ENCODE peak calls at places on chromosomes 7 and 10, in seven cellular contexts. One of them, this sample, is unnamed.

GRCh38 chr10:19329475-19329874 is 280.9 kb downstream of the MALRD1 start:
- DNase-seq in K562: no peak
- DNase-seq in HepG2: peak
- DNase-seq in SK-N-SH: no peak
- DNase-seq in GM12878: no peak
- DNase-seq in H1: no peak
- DNase-seq in GM12892: no peak
- DNase-seq in this sample: no peak

GRCh38 chr7:129947001-129947400 is 5.8 kb downstream of the UBE2H start:
- DNase-seq in GM12892: no peak
- DNase-seq in H1: no peak
- DNase-seq in HepG2: no peak
- DNase-seq in GM12878: no peak
- DNase-seq in K562: no peak
- DNase-seq in SK-N-SH: no peak
- DNase-seq in this sample: no peak

GRCh38 chr7:1855396-1856160 is 185.5 kb downstream of the ELFN1 start:
- DNase-seq in HepG2: no peak
- DNase-seq in GM12892: no peak
- DNase-seq in H1: no peak
- DNase-seq in K562: no peak
- DNase-seq in SK-N-SH: no peak
- DNase-seq in GM12878: no peak
- DNase-seq in this sample: no peak

GRCh38 chr10:112834661-112835060 is 115.4 kb upstream of the TCF7L2 start:
- DNase-seq in GM12892: no peak
- DNase-seq in SK-N-SH: no peak
- DNase-seq in H1: no peak
- DNase-seq in GM12878: no peak
- DNase-seq in HepG2: no peak
- DNase-seq in K562: no peak
- DNase-seq in this sample: no peak

GRCh38 chr7:110871856-110872255 is 219.1 kb upstream of the LRRN3 start:
- DNase-seq in GM12892: no peak
- DNase-seq in H1: no peak
- DNase-seq in GM12878: no peak
- DNase-seq in SK-N-SH: no peak
- DNase-seq in HepG2: no peak
- DNase-seq in K562: no peak
- DNase-seq in this sample: no peak

GRCh38 chr7:114789942-114790341 is 132.0 kb upstream of the MDFIC start:
- DNase-seq in GM12878: no peak
- DNase-seq in H1: no peak
- DNase-seq in HepG2: no peak
- DNase-seq in SK-N-SH: no peak
- DNase-seq in GM12892: no peak
- DNase-seq in K562: no peak
- DNase-seq in this sample: no peak

GRCh38 chr7:31893365-31893764 is 176.8 kb downstream of the PDE1C start:
- DNase-seq in H1: no peak
- DNase-seq in K562: no peak
- DNase-seq in GM12878: no peak
- DNase-seq in GM12892: no peak
- DNase-seq in SK-N-SH: no peak
- DNase-seq in HepG2: no peak
- DNase-seq in this sample: no peak

GRCh38 chr10:22369433-22370072 is 24.3 kb downstream of the SPAG6 start:
- DNase-seq in K562: peak
- DNase-seq in SK-N-SH: no peak
- DNase-seq in H1: no peak
- DNase-seq in GM12878: no peak
- DNase-seq in HepG2: no peak
- DNase-seq in GM12892: no peak
- DNase-seq in this sample: no peak

GRCh38 chr7:130941322-130942210 is 207.6 kb upstream of the KLF14 start:
- DNase-seq in HepG2: peak
- DNase-seq in K562: peak
- DNase-seq in SK-N-SH: no peak
- DNase-seq in H1: no peak
- DNase-seq in GM12892: no peak
- DNase-seq in GM12878: no peak
- DNase-seq in this sample: no peak

GRCh38 chr7:102473271-102473991 is 5.3 kb downstream of the POLR2J start:
- DNase-seq in H1: peak
- DNase-seq in K562: no peak
- DNase-seq in HepG2: no peak
- DNase-seq in GM12878: no peak
- DNase-seq in GM12892: no peak
- DNase-seq in SK-N-SH: no peak
- DNase-seq in this sample: no peak

GRCh38 chr7:139720705-139721231 is 57.0 kb downstream of the HIPK2 start:
- DNase-seq in H1: no peak
- DNase-seq in K562: no peak
- DNase-seq in GM12878: no peak
- DNase-seq in SK-N-SH: no peak
- DNase-seq in GM12892: no peak
- DNase-seq in HepG2: no peak
- DNase-seq in this sample: no peak

DNA sequence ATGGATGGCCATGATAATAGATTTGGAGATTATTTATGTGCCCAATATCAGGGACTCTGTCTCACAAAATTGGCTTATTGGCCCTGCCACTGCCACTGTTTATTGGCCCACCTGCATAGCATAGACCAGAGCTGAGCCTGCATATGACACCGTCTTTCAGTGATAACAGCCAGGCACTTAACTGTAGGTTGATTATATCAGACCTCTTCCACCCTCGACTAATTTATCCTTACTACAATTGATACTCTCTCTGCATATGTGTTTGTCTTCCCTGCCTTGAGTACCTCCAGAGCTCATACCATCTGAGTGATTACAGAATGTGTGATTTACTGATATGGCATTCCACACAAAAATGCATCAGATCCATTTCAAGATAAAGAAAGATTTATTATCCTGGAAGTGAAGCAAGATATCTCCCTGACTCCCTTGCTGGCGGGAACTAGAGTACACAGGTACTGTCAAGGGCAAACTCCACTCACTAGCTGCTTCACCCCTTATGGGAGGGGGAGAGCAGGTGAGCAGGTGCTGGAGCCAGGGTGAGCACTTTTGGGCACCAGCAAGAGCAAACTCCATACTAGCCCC is 13.1 kb upstream of the SAMD9L start:
- DNase-seq in GM12892: no peak
- DNase-seq in SK-N-SH: no peak
- DNase-seq in K562: no peak
- DNase-seq in H1: no peak
- DNase-seq in HepG2: no peak
- DNase-seq in GM12878: no peak
- DNase-seq in this sample: no peak
- TF ChIP-seq TAF1 in GM12892: no peak
- TF ChIP-seq TAF1 in SK-N-SH: no peak
- TF ChIP-seq TAF1 in K562: no peak
- TF ChIP-seq TAF1 in H1: no peak
- TF ChIP-seq TAF1 in HepG2: no peak
- TF ChIP-seq TAF1 in GM12878: no peak
- TF ChIP-seq TAF1 in this sample: no peak

GRCh38 chr7:135758531-135758932 is 9.9 kb upstream of the FAM180A start:
- DNase-seq in GM12878: no peak
- DNase-seq in GM12892: no peak
- DNase-seq in HepG2: no peak
- DNase-seq in SK-N-SH: no peak
- DNase-seq in K562: no peak
- DNase-seq in H1: no peak
- DNase-seq in this sample: no peak
- TF ChIP-seq TAF1 in GM12878: no peak
- TF ChIP-seq TAF1 in GM12892: no peak
- TF ChIP-seq TAF1 in HepG2: no peak
- TF ChIP-seq TAF1 in SK-N-SH: no peak
- TF ChIP-seq TAF1 in K562: no peak
- TF ChIP-seq TAF1 in H1: no peak
- TF ChIP-seq TAF1 in this sample: no peak

DNA sequence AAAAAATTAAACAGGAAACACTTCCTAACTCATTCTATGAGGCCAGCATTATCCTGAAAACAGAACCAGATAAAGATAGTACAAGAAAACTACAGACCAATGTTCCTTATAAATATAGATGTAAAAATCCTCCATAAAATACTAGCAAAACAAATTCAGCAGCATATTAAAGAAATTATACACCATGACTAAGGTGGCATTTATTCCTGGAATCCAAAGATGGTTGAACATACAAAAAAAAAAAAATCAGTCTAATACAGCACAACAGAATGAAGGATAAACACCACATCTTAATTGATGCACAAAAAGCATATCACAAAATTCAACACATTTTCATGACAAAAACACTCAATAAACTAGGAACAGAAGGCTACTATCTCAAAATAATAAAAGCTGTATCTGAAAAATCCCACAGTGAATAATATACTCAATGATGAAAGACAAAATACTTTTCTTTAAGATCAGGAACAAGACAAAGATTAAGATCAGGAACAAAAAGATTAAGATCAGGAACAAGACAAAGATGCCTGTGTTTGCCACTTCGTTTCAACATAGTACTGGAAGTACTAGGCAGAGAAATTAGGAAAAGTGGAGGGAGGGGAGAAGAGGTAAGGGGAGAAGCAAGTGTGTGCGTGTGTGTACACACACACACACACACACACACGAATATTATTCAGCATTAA is 95.6 kb downstream of the SNX13 start:
- DNase-seq in HepG2: no peak
- DNase-seq in H1: no peak
- DNase-seq in GM12878: no peak
- DNase-seq in SK-N-SH: no peak
- DNase-seq in GM12892: no peak
- DNase-seq in K562: no peak
- DNase-seq in this sample: no peak
- TF ChIP-seq TAF1 in HepG2: no peak
- TF ChIP-seq TAF1 in H1: no peak
- TF ChIP-seq TAF1 in GM12878: no peak
- TF ChIP-seq TAF1 in SK-N-SH: no peak
- TF ChIP-seq TAF1 in GM12892: no peak
- TF ChIP-seq TAF1 in K562: no peak
- TF ChIP-seq TAF1 in this sample: no peak

DNA sequence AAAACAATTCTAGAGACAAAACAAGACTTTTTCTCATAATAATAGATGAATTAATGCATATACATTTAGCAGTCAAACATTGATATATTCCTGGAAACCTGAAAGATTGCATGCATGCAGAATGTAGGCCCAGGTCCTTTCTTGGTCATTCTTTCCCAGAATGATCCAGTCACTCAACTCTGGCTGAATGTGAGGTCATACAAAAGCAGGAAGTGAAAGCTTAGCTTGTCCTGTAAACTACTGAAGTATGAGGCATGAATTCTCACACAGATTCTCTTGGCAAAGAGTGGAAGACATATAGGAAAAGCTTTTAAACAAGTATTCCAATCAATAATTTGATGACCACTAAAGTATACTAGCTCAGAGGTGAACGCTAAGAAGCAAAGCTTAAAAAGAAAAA is 253.9 kb downstream of the PPP1R3A start:
- DNase-seq in SK-N-SH: no peak
- DNase-seq in GM12892: no peak
- DNase-seq in HepG2: no peak
- DNase-seq in K562: no peak
- DNase-seq in H1: no peak
- DNase-seq in GM12878: peak
- DNase-seq in this sample: no peak
- TF ChIP-seq TAF1 in SK-N-SH: no peak
- TF ChIP-seq TAF1 in GM12892: no peak
- TF ChIP-seq TAF1 in HepG2: no peak
- TF ChIP-seq TAF1 in K562: no peak
- TF ChIP-seq TAF1 in H1: no peak
- TF ChIP-seq TAF1 in GM12878: no peak
- TF ChIP-seq TAF1 in this sample: no peak

GRCh38 chr7:135321556-135321955 is 87.9 kb downstream of the STRA8 start:
- DNase-seq in K562: no peak
- DNase-seq in SK-N-SH: peak
- DNase-seq in HepG2: no peak
- DNase-seq in GM12892: no peak
- DNase-seq in H1: no peak
- DNase-seq in GM12878: no peak
- DNase-seq in this sample: no peak
- TF ChIP-seq TAF1 in K562: no peak
- TF ChIP-seq TAF1 in SK-N-SH: no peak
- TF ChIP-seq TAF1 in HepG2: no peak
- TF ChIP-seq TAF1 in GM12892: no peak
- TF ChIP-seq TAF1 in H1: no peak
- TF ChIP-seq TAF1 in GM12878: no peak
- TF ChIP-seq TAF1 in this sample: no peak

DNA sequence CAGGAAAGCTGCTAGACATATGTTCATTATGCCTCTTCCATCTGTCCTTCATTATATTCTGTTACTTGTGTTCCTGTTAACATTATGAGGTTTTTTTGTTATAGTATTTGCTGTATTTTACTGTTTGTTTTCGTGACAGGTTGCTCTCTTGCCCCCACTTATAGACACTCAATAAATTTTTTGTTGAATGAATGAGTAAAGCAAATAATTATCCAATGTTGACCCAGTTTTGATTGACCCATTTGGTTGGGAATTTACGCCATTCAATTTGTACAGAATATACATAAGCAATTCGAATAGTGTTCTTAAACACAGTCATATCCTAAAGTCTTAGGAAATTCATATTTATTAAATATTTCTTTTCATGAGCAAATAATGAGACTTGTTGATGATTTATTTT is 11.8 kb downstream of the CCSER2 start:
- DNase-seq in SK-N-SH: no peak
- DNase-seq in GM12892: no peak
- DNase-seq in HepG2: no peak
- DNase-seq in GM12878: no peak
- DNase-seq in H1: no peak
- DNase-seq in K562: no peak
- DNase-seq in this sample: no peak
- TF ChIP-seq TAF1 in SK-N-SH: no peak
- TF ChIP-seq TAF1 in GM12892: no peak
- TF ChIP-seq TAF1 in HepG2: no peak
- TF ChIP-seq TAF1 in GM12878: no peak
- TF ChIP-seq TAF1 in H1: no peak
- TF ChIP-seq TAF1 in K562: no peak
- TF ChIP-seq TAF1 in this sample: no peak

GRCh38 chr10:125739994-125740679 is 20.6 kb downstream of the EDRF1 start:
- DNase-seq in K562: no peak
- DNase-seq in SK-N-SH: no peak
- DNase-seq in GM12878: no peak
- DNase-seq in HepG2: no peak
- DNase-seq in GM12892: no peak
- DNase-seq in H1: no peak
- DNase-seq in this sample: no peak
- TF ChIP-seq TAF1 in K562: no peak
- TF ChIP-seq TAF1 in SK-N-SH: no peak
- TF ChIP-seq TAF1 in GM12878: no peak
- TF ChIP-seq TAF1 in HepG2: no peak
- TF ChIP-seq TAF1 in GM12892: no peak
- TF ChIP-seq TAF1 in H1: no peak
- TF ChIP-seq TAF1 in this sample: no peak

DNA sequence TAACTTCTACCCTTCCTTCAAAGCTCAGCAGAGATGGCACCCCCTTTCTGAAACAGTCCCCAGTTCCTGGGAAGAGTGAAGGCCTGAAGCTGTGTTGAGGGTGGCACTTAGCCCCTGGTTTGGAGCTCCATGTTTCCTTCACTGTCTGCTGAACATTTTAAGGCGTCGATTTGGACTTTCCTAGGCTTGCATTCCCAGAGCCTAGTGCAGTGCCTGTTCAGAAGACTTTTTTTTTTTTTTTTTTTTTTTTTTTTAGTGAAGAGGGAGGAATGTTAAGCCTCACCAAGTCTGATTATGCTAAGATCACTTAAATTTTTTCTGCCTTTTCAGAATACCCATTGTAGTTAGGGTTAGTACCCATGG is 97.0 kb downstream of the PFKFB3 start:
- DNase-seq in HepG2: no peak
- DNase-seq in GM12878: no peak
- DNase-seq in GM12892: no peak
- DNase-seq in K562: no peak
- DNase-seq in H1: no peak
- DNase-seq in SK-N-SH: no peak
- DNase-seq in this sample: no peak
- TF ChIP-seq TAF1 in HepG2: no peak
- TF ChIP-seq TAF1 in GM12878: no peak
- TF ChIP-seq TAF1 in GM12892: no peak
- TF ChIP-seq TAF1 in K562: no peak
- TF ChIP-seq TAF1 in H1: no peak
- TF ChIP-seq TAF1 in SK-N-SH: no peak
- TF ChIP-seq TAF1 in this sample: no peak